ENCODE peak calls at places on chromosomes 5 and 9, in six cellular contexts. T is AG08396; U is activated CD4-positive, alpha-beta T cell treated with anti-CD3 and anti-CD28 coated beads, Interleukin-2, amount 50 U/mL, for 4 hours; K is NAMALWA; R is DMS153; B is pulmonary artery endothelial cell. V is an unnamed sample.

GRCh38 chr9:112198646-112199045 is 23.5 kb upstream of the SUSD1 start:
- DNase-seq in K (no peak), B (no peak), U (no peak), T (no peak), R (peak), V (no peak)

GRCh38 chr5:45800331-45800730 is 104.2 kb upstream of the HCN1 start:
- DNase-seq in U (no peak), B (no peak), T (no peak), R (no peak), K (no peak), V (no peak)

GRCh38 chr9:114503522-114504340 is 1.5 kb downstream of the WHRN start:
- DNase-seq in K (no peak), T (no peak), B (no peak), U (no peak), R (peak), V (no peak)

GRCh38 chr5:96172436-96172835 is 210.8 kb upstream of the ELL2 start:
- DNase-seq in U (no peak), K (no peak), R (no peak), T (peak), B (no peak), V (peak)

GRCh38 chr5:159629158-159629557 is 287.1 kb upstream of the ADRA1B start:
- DNase-seq in B (no peak), T (no peak), U (no peak), K (no peak), R (no peak), V (no peak)

GRCh38 chr5:133257977-133258376 is 206.2 kb downstream of the HSPA4 start:
- DNase-seq in K (no peak), B (no peak), T (no peak), U (no peak), R (no peak), V (no peak)

GRCh38 chr9:124320062-124320973 is 62.6 kb downstream of the NEK6 start:
- DNase-seq in K (peak), U (peak), T (peak), B (no peak), R (peak), V (peak)

GRCh38 chr9:89664896-89665329 is 60.1 kb downstream of the GADD45G start:
- DNase-seq in R (peak), U (no peak), B (no peak), K (no peak), T (no peak), V (no peak)

GRCh38 chr5:74459984-74460383 is 180.5 kb downstream of the ENC1 start:
- DNase-seq in B (no peak), U (no peak), R (no peak), K (no peak), T (no peak), V (no peak)

GRCh38 chr5:91206734-91207133 is 176.4 kb downstream of the ARRDC3 start:
- DNase-seq in B (no peak), K (no peak), T (no peak), U (no peak), R (no peak), V (peak)